ENCODE peak calls at places on chromosomes 13 and 19, in eight cellular contexts. E is thyroid gland, N is esophagus squamous epithelium, G is Peyer's patch, Q is endothelial cell of umbilical vein, V is A549, L is spleen, F is heart left ventricle. J is an unnamed sample.

GRCh38 chr13:51453308-51453958 is 597 bp upstream of the INTS6 start:
- DNase-seq in V (peak; percentile 41), N (peak; percentile 79), F (peak; percentile 86), E (peak; percentile 77), G (peak; percentile 80), Q (no peak), L (peak; percentile 97), J (peak; percentile 78)

GRCh38 chr13:100512422-100512821 is 76.2 kb downstream of the GGACT start:
- DNase-seq in F (no peak), L (no peak), E (peak; percentile 19), Q (no peak), N (no peak), V (no peak), G (no peak), J (no peak)

GRCh38 chr19:56097306-56097705 is 23.8 kb downstream of the ZNF787 start:
- DNase-seq in F (no peak), Q (no peak), L (peak; percentile 79), E (no peak), N (no peak), V (no peak), G (no peak), J (no peak)

GRCh38 chr13:89806594-89806993 is 1540.9 kb upstream of the MIR17HG start:
- DNase-seq in V (no peak), N (no peak), Q (no peak), G (no peak), L (no peak), E (no peak), F (no peak), J (no peak)

GRCh38 chr19:45153339-45154063 is 7.3 kb downstream of the NKPD1 start:
- DNase-seq in F (peak; percentile 48), L (no peak), E (peak; percentile 54), G (no peak), V (no peak), Q (peak; percentile 34), N (no peak), J (peak; percentile 69)

GRCh38 chr13:51097353-51098043 is 13.6 kb downstream of the C13orf42 start:
- DNase-seq in Q (no peak), V (no peak), G (no peak), L (no peak), E (no peak), N (no peak), F (no peak), J (no peak)

GRCh38 chr19:12603714-12604113 is 6.9 kb downstream of the ZNF490 start:
- DNase-seq in G (peak; percentile 39), N (no peak), E (no peak), F (no peak), L (no peak), V (no peak), Q (no peak), J (no peak)

GRCh38 chr13:99908129-99908805 is 63.3 kb downstream of the ZIC5 start:
- DNase-seq in G (no peak), V (no peak), N (no peak), L (no peak), Q (no peak), E (no peak), F (no peak), J (no peak)

GRCh38 chr19:55273978-55274707 is 5.8 kb downstream of the HSPBP1 start:
- DNase-seq in N (no peak), F (no peak), V (no peak), L (no peak), Q (no peak), E (no peak), G (no peak), J (no peak)

GRCh38 chr19:41999071-41999877 is 5.2 kb upstream of the ATP1A3 start:
- DNase-seq in Q (no peak), E (no peak), N (no peak), G (no peak), L (no peak), V (no peak), F (no peak), J (no peak)

GRCh38 chr19:40610396-40611064 is 9.4 kb downstream of the LTBP4 start:
- DNase-seq in N (no peak), E (peak; percentile 76), Q (no peak), V (no peak), F (peak; percentile 75), G (peak; percentile 65), L (peak; percentile 92), J (peak; percentile 55)

GRCh38 chr13:110262944-110263343 is 44.0 kb downstream of the COL4A1 start:
- DNase-seq in Q (no peak), L (no peak), E (no peak), N (no peak), F (peak; percentile 37), G (no peak), V (no peak), J (peak; percentile 56)

GRCh38 chr19:42282036-42282762 is 13.1 kb downstream of the CIC start:
- DNase-seq in F (no peak), V (peak; percentile 43), L (peak; percentile 81), E (no peak), G (no peak), N (no peak), Q (no peak), J (no peak)

GRCh38 chr19:17289489-17289888 is 7.8 kb downstream of the ANKLE1 start:
- DNase-seq in F (peak; percentile 77), G (peak; percentile 36), L (peak; percentile 85), Q (peak; percentile 74), N (no peak), E (peak; percentile 42), V (peak; percentile 89), J (peak; percentile 82)

GRCh38 chr19:1057185-1057857 is 9.6 kb upstream of the ARHGAP45 start:
- DNase-seq in E (no peak), V (no peak), L (peak; percentile 78), Q (peak; percentile 29), G (no peak), N (no peak), F (no peak), J (no peak)

GRCh38 chr13:28258401-28258800 is 120.1 kb downstream of the PAN3 start:
- DNase-seq in L (no peak), G (no peak), E (no peak), V (no peak), Q (peak; percentile 87), N (no peak), F (no peak), J (no peak)

GRCh38 chr19:51462276-51462675 is 4.0 kb upstream of the SIGLEC8 start:
- DNase-seq in E (no peak), F (no peak), L (peak; percentile 59), G (no peak), V (no peak), Q (no peak), N (no peak), J (no peak)

GRCh38 chr13:66503890-66504289 is 726.2 kb downstream of the PCDH9 start:
- DNase-seq in Q (no peak), V (no peak), L (no peak), N (no peak), F (no peak), E (no peak), G (no peak), J (no peak)

GRCh38 chr13:66506031-66506777 is 723.9 kb downstream of the PCDH9 start:
- DNase-seq in V (no peak), Q (no peak), F (no peak), N (no peak), E (no peak), G (no peak), L (no peak), J (no peak)

GRCh38 chr13:66509176-66509575 is 721.0 kb downstream of the PCDH9 start:
- DNase-seq in L (no peak), V (no peak), Q (no peak), F (no peak), G (no peak), E (no peak), N (no peak), J (no peak)

GRCh38 chr13:66506979-66507378 is 723.2 kb downstream of the PCDH9 start:
- DNase-seq in Q (no peak), F (no peak), N (no peak), G (no peak), E (no peak), V (no peak), L (no peak), J (no peak)

GRCh38 chr13:66508153-66508909 is 721.8 kb downstream of the PCDH9 start:
- DNase-seq in N (no peak), V (no peak), E (no peak), Q (no peak), G (no peak), L (no peak), F (no peak), J (no peak)
- TF ChIP-seq POLR2A in N (no peak), V (no peak), E (no peak), Q (no peak), G (no peak), L (no peak), F (no peak), J (no peak)

DNA sequence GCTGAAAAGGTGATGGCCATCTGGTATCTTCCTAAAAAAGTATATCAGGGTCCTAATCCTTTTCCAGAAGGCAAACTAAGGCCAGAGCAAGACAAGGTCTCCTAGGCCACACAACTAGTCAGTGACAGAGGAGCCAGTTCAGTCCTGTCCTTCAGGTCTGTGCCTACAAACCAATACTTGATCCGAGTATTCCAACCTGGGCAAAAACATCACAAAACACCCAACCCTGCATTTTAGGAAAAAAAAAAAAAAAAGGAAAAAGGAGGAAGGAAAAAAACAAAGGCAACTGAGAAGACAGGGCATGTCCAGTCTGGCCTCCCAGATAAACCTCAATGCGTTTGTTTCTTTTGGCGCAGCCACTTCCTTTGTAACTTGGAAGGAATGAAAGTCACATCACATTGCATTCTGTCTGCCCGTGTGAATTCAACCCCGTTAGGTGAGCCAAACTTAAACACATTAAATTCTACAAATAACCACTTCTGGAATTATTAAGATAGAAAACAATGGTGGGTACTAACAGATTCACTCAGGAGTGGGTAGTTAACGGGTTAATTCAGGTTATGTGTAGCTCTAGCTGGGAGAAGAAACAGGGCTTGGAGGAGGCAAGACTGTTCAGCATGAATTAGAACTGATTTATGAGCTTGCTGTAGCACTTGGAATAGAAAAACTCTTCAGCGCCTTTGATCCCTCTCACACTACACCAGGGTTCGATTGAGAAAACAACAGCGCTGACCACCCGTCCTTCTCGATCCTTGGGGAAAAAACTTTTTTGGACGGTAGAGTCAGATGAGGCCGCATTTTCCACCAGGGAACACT is 43.0 kb upstream of the HNRNPA1L2 start:
- DNase-seq in G (no peak), F (peak; percentile 29), V (no peak), L (no peak), Q (peak; percentile 92), N (no peak), E (peak; percentile 13), J (peak; percentile 38)
- H3K4me3 ChIP-seq in G (peak overlapping the region; percentile 48), F (peak overlapping the region; percentile 56), V (no peak overlapping the region), L (peak overlapping the region; percentile 56), Q (peak overlapping the region; percentile 54), N (peak overlapping the region; percentile 74), E (peak overlapping the region; percentile 80), J (peak overlapping the region; percentile 73)

GRCh38 chr19:10086032-10086903 is at the start of gene SHFL:
- DNase-seq in E (peak; percentile 71), F (peak; percentile 82), N (no peak), L (peak; percentile 96), V (peak; percentile 44), G (peak; percentile 82), Q (peak; percentile 64), J (peak; percentile 64)
- TF ChIP-seq POLR2A in E (peak; percentile 51), F (no peak), N (no peak), L (no peak), V (no peak), G (peak; percentile 42), Q (no peak), J (no peak)

GRCh38 chr13:107838592-107839161 is 376.7 kb downstream of the LIG4 start:
- DNase-seq in F (no peak), G (no peak), E (no peak), Q (no peak), N (no peak), V (no peak), L (no peak), J (no peak)
- H3K4me3 ChIP-seq in F (no peak overlapping the region), G (no peak overlapping the region), E (no peak overlapping the region), Q (no peak overlapping the region), N (no peak overlapping the region), V (no peak overlapping the region), L (no peak overlapping the region), J (no peak overlapping the region)

GRCh38 chr13:71514900-71515598 is 352.0 kb downstream of the DACH1 start:
- DNase-seq in G (no peak), F (no peak), Q (peak; percentile 69), L (no peak), E (no peak), N (no peak), V (no peak), J (no peak)
- TF ChIP-seq POLR2A in G (no peak), F (no peak), Q (no peak), L (no peak), E (no peak), N (no peak), V (no peak), J (no peak)